ENCODE peak calls at places on chromosomes 12 and 14, in six cellular contexts. P is fibroblast of lung, W is left ventricle myocardium inferior, L is transverse colon, S is PC-9, X is left lung. Q is an unnamed sample.
A peak's percentile ranks its signal among the peaks of the same experiment; 100 is the strongest.

GRCh38 chr12:43789941-43790340 is 16.2 kb downstream of the TWF1 start:
- DNase-seq in P (peak; percentile 50), W (no peak), L (no peak), S (no peak), X (no peak), Q (no peak)

GRCh38 chr12:95182868-95183415 is 34.3 kb downstream of the FGD6 start:
- DNase-seq in P (peak; percentile 98), W (no peak), L (no peak), S (no peak), X (no peak), Q (no peak)

GRCh38 chr14:77088219-77088618 is 9.8 kb upstream of the CIPC start:
- DNase-seq in P (no peak), W (no peak), L (peak; percentile 83), S (peak; percentile 100), X (peak; percentile 67), Q (no peak)

GRCh38 chr12:103877934-103878510 is 37.0 kb upstream of the NT5DC3 start:
- DNase-seq in P (peak; percentile 48), W (no peak), L (peak; percentile 63), S (peak; percentile 52), X (no peak), Q (peak; percentile 20)

GRCh38 chr12:94284046-94284445 is 135.7 kb downstream of the PLXNC1 start:
- DNase-seq in P (no peak), W (no peak), L (no peak), S (no peak), X (no peak), Q (no peak)

GRCh38 chr12:65278576-65279386 is at the start of gene MSRB3:
- DNase-seq in P (peak; percentile 81), W (peak; percentile 82), L (peak; percentile 53), S (no peak), X (peak; percentile 77), Q (no peak)

GRCh38 chr12:52582971-52583456 is 9.4 kb upstream of the KRT74 start:
- DNase-seq in P (peak; percentile 27), W (peak; percentile 31), L (peak; percentile 63), S (peak; percentile 53), X (no peak), Q (peak; percentile 3)

GRCh38 chr12:131513606-131514005 is 197.3 kb upstream of the SFSWAP start:
- DNase-seq in P (no peak), W (no peak), L (no peak), S (peak; percentile 16), X (no peak), Q (no peak)

GRCh38 chr12:131894313-131894860 is at the start of gene ULK1:
- DNase-seq in P (peak; percentile 74), W (peak; percentile 94), L (peak; percentile 95), S (peak; percentile 62), X (peak; percentile 92), Q (peak; percentile 44)

GRCh38 chr14:87030182-87030581 is 962.8 kb downstream of the GALC start:
- DNase-seq in P (no peak), W (no peak), L (no peak), S (no peak), X (no peak), Q (no peak)

GRCh38 chr14:102817942-102818940 is 41.0 kb downstream of the TRAF3 start:
- DNase-seq in P (peak; percentile 60), W (no peak), L (no peak), S (no peak), X (no peak), Q (no peak)

GRCh38 chr12:12182926-12183325 is 83.9 kb downstream of the LRP6 start:
- DNase-seq in P (peak; percentile 93), W (no peak), L (no peak), S (no peak), X (no peak), Q (no peak)

GRCh38 chr12:64946132-64946829 is 121.8 kb downstream of the TBC1D30 start:
- DNase-seq in P (peak; percentile 55), W (peak; percentile 63), L (no peak), S (no peak), X (no peak), Q (peak; percentile 81)

GRCh38 chr12:5905757-5906156 is 39.3 kb downstream of the ANO2 start:
- DNase-seq in P (no peak), W (no peak), L (no peak), S (no peak), X (no peak), Q (no peak)

GRCh38 chr12:5166976-5167375 is 123.3 kb downstream of the KCNA5 start:
- DNase-seq in P (peak; percentile 98), W (no peak), L (no peak), S (no peak), X (no peak), Q (peak; percentile 6)

DNA sequence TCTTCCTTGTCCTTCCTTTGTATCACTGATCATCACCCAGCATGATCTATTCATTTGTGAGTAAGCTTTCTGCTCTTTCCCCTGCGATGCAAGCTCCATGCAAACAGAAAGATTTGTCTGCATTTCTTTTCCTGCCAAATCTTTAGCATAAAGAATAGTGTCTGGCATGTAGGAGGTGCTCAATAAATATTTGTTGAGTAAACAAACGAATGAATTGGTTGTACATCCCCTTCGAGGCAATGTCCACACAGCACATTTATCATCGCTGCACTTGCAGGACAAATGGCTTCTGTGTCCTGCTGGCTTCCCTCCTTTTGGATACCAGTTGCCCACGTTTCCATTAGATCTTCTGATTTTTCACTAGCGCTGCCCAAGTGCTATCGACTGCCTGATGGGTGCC is 206.4 kb downstream of the KIF26A start:
- DNase-seq in P (no peak), W (no peak), L (no peak), S (no peak), X (no peak), Q (no peak)
- TF ChIP-seq CTCF in P (no peak), W (no peak), L (no peak), S (no peak), X (no peak), Q (no peak)

GRCh38 chr12:67646775-67647174 is 1.8 kb upstream of the DYRK2 start:
- DNase-seq in P (no peak), W (no peak), L (no peak), S (no peak), X (no peak), Q (no peak)

GRCh38 chr12:67648306-67649164 is at the start of gene DYRK2:
- DNase-seq in P (peak; percentile 84), W (peak; percentile 87), L (peak; percentile 85), S (peak; percentile 54), X (peak; percentile 81), Q (no peak)

GRCh38 chr12:67647547-67648305 is 819 bp upstream of the DYRK2 start:
- DNase-seq in P (peak; percentile 89), W (peak; percentile 83), L (peak; percentile 87), S (peak; percentile 93), X (peak; percentile 82), Q (peak; percentile 68)

GRCh38 chr12:67645571-67645970 is 3.0 kb upstream of the DYRK2 start:
- DNase-seq in P (peak; percentile 65), W (no peak), L (no peak), S (peak; percentile 57), X (no peak), Q (peak; percentile 80)

GRCh38 chr12:67647251-67647546 is 1.3 kb upstream of the DYRK2 start:
- DNase-seq in P (no peak), W (no peak), L (no peak), S (no peak), X (no peak), Q (no peak)
- H3K4me3 ChIP-seq in P (no peak overlapping the region), W (peak overlapping the region; percentile 94), L (peak overlapping the region; percentile 100), S (peak overlapping the region; percentile 89), X (no peak overlapping the region), Q (no peak overlapping the region)

GRCh38 chr12:47078086-47078395 is 1.4 kb upstream of the PCED1B start:
- DNase-seq in P (no peak), W (no peak), L (no peak), S (no peak), X (no peak), Q (no peak)

GRCh38 chr12:47078733-47079364 is 572 bp upstream of the PCED1B start:
- DNase-seq in P (peak; percentile 50), W (no peak), L (peak; percentile 45), S (peak; percentile 44), X (peak; percentile 45), Q (no peak)

GRCh38 chr12:47079894-47080724 is at the start of gene AMIGO2:
- DNase-seq in P (peak; percentile 75), W (peak; percentile 51), L (peak; percentile 36), S (peak; percentile 71), X (peak; percentile 74), Q (no peak)

GRCh38 chr12:47080725-47081502 is 1.2 kb upstream of the AMIGO2 start:
- DNase-seq in P (peak; percentile 84), W (peak; percentile 65), L (peak; percentile 58), S (peak; percentile 79), X (peak; percentile 76), Q (peak; percentile 67)

GRCh38 chr12:47079365-47079893 is at the start of gene PCED1B:
- DNase-seq in P (peak; percentile 69), W (peak; percentile 78), L (peak; percentile 77), S (peak; percentile 46), X (peak; percentile 86), Q (no peak)
- TF ChIP-seq CTCF in P (peak; percentile 55), W (peak; percentile 43), L (no peak), S (peak; percentile 26), X (no peak), Q (peak; percentile 47)

GRCh38 chr12:105955608-105955931 is 183.2 kb downstream of the NUAK1 start:
- DNase-seq in P (no peak), W (no peak), L (no peak), S (no peak), X (no peak), Q (no peak)

GRCh38 chr12:105955976-105956375 is 182.8 kb downstream of the NUAK1 start:
- DNase-seq in P (no peak), W (no peak), L (no peak), S (no peak), X (no peak), Q (no peak)

GRCh38 chr12:105960319-105961076 is 178.3 kb downstream of the NUAK1 start:
- DNase-seq in P (peak; percentile 88), W (no peak), L (no peak), S (peak; percentile 90), X (no peak), Q (no peak)

GRCh38 chr12:105954891-105955607 is 183.7 kb downstream of the NUAK1 start:
- DNase-seq in P (no peak), W (no peak), L (no peak), S (no peak), X (no peak), Q (no peak)

GRCh38 chr12:105957058-105957457 is 181.7 kb downstream of the NUAK1 start:
- DNase-seq in P (no peak), W (no peak), L (no peak), S (no peak), X (no peak), Q (no peak)
- H3K4me3 ChIP-seq in P (no peak overlapping the region), W (no peak overlapping the region), L (no peak overlapping the region), S (no peak overlapping the region), X (no peak overlapping the region), Q (no peak overlapping the region)

GRCh38 chr14:69708586-69709169 is 58.3 kb upstream of the SRSF5 start:
- DNase-seq in P (no peak), W (no peak), L (peak; percentile 29), S (no peak), X (no peak), Q (no peak)
- TF ChIP-seq CTCF in P (peak; percentile 41), W (no peak), L (no peak), S (peak; percentile 54), X (no peak), Q (peak; percentile 43)

Q was measured in retinal pigment epithelial cell.